ENCODE peak calls at places on chromosome 11, in seven cellular contexts. N is HCT116, P is MM.1S, B is OCI-LY7, V is neural progenitor cell, K is GM23338, Z is GM23248. I is an unnamed sample.

GRCh38 chr11:30392221-30392784 is 69.4 kb downstream of the ARL14EP start:
- DNase-seq in N (no peak), P (no peak), B (no peak), V (no peak), K (no peak), Z (no peak), I (no peak)

GRCh38 chr11:18853086-18853720 is 61.6 kb upstream of the PTPN5 start:
- DNase-seq in N (peak; percentile 21), P (peak; percentile 71), B (peak; percentile 41), V (peak; percentile 69), K (peak; percentile 87), Z (peak; percentile 36), I (peak; percentile 21)

GRCh38 chr11:108501396-108501795 is 3.2 kb upstream of the POGLUT3 start:
- DNase-seq in N (no peak), P (no peak), B (no peak), V (no peak), K (no peak), Z (peak; percentile 21), I (no peak)

GRCh38 chr11:63639195-63639832 is 25.1 kb upstream of the PLAAT3 start:
- DNase-seq in N (no peak), P (peak; percentile 44), B (peak; percentile 25), V (no peak), K (peak; percentile 35), Z (peak; percentile 74), I (no peak)

GRCh38 chr11:77046060-77046501 is 11.9 kb downstream of the B3GNT6 start:
- DNase-seq in N (peak; percentile 37), P (peak; percentile 67), B (peak; percentile 49), V (peak; percentile 76), K (peak; percentile 84), Z (peak; percentile 50), I (peak; percentile 92)

GRCh38 chr11:8717544-8717875 is 34.9 kb downstream of the RPL27A start:
- DNase-seq in N (no peak), P (no peak), B (no peak), V (no peak), K (no peak), Z (no peak), I (no peak)

GRCh38 chr11:132627981-132628380 is 904.3 kb downstream of the OPCML start:
- DNase-seq in N (no peak), P (no peak), B (no peak), V (no peak), K (no peak), Z (no peak), I (no peak)

GRCh38 chr11:6224421-6224820 is 10.0 kb downstream of the FHIP1B start:
- DNase-seq in N (no peak), P (no peak), B (no peak), V (no peak), K (no peak), Z (no peak), I (no peak)

GRCh38 chr11:23124996-23125395 is 264.7 kb upstream of the CCDC179 start:
- DNase-seq in N (no peak), P (no peak), B (no peak), V (no peak), K (no peak), Z (no peak), I (no peak)

GRCh38 chr11:86115542-86116385 is 46.9 kb upstream of the PICALM start:
- DNase-seq in N (no peak), P (no peak), B (no peak), V (no peak), K (no peak), Z (peak; percentile 60), I (no peak)

GRCh38 chr11:83220279-83220678 is 26.8 kb downstream of the ANKRD42 start:
- DNase-seq in N (no peak), P (no peak), B (no peak), V (peak; percentile 9), K (no peak), Z (no peak), I (no peak)

GRCh38 chr11:12552677-12553076 is 121.5 kb upstream of the TEAD1 start:
- DNase-seq in N (no peak), P (no peak), B (no peak), V (no peak), K (no peak), Z (peak; percentile 77), I (no peak)

GRCh38 chr11:110972640-110973039 is 260.4 kb upstream of the ARHGAP20 start:
- DNase-seq in N (no peak), P (no peak), B (no peak), V (no peak), K (no peak), Z (peak; percentile 95), I (no peak)

GRCh38 chr11:93567406-93567819 is 24.2 kb upstream of the SMCO4 start:
- DNase-seq in N (no peak), P (no peak), B (no peak), V (no peak), K (no peak), Z (peak; percentile 35), I (no peak)

GRCh38 chr11:13667795-13668101 is 720 bp upstream of the FAR1 start:
- DNase-seq in N (no peak), P (no peak), B (no peak), V (no peak), K (no peak), Z (no peak), I (no peak)

GRCh38 chr11:23954317-23954716 is 542.5 kb upstream of the LUZP2 start:
- DNase-seq in N (no peak), P (no peak), B (no peak), V (no peak), K (no peak), Z (no peak), I (no peak)

GRCh38 chr11:78660451-78660850 is 85.8 kb upstream of the NARS2 start:
- DNase-seq in N (no peak), P (no peak), B (no peak), V (no peak), K (no peak), Z (peak; percentile 49), I (no peak)

GRCh38 chr11:123430736-123431356 is 777 bp downstream of the GRAMD1B start:
- DNase-seq in N (no peak), P (no peak), B (no peak), V (peak; percentile 70), K (peak; percentile 81), Z (peak; percentile 77), I (no peak)

GRCh38 chr11:76169473-76169881 is 36.8 kb downstream of the WNT11 start:
- DNase-seq in N (no peak), P (no peak), B (no peak), V (no peak), K (no peak), Z (peak; percentile 14), I (peak; percentile 65)

GRCh38 chr11:95563859-95564258 is 225.7 kb downstream of the FAM76B start:
- DNase-seq in N (no peak), P (no peak), B (no peak), V (no peak), K (no peak), Z (peak; percentile 27), I (no peak)

GRCh38 chr11:125921042-125921441 is 16.7 kb downstream of the DDX25 start:
- DNase-seq in N (no peak), P (no peak), B (no peak), V (no peak), K (no peak), Z (no peak), I (no peak)

GRCh38 chr11:103923473-103923931 is 112.9 kb upstream of the DDI1 start:
- DNase-seq in N (peak; percentile 26), P (no peak), B (no peak), V (no peak), K (peak; percentile 7), Z (no peak), I (no peak)

GRCh38 chr11:2386591-2386990 is 9.5 kb downstream of the CD81 start:
- DNase-seq in N (no peak), P (no peak), B (peak; percentile 48), V (no peak), K (no peak), Z (no peak), I (no peak)

GRCh38 chr11:2389344-2390026 is 11.1 kb upstream of the TSSC4 start:
- DNase-seq in N (no peak), P (no peak), B (peak; percentile 86), V (no peak), K (no peak), Z (no peak), I (no peak)

GRCh38 chr11:2388431-2389024 is 11.4 kb downstream of the CD81 start:
- DNase-seq in N (no peak), P (no peak), B (no peak), V (no peak), K (no peak), Z (no peak), I (no peak)

GRCh38 chr11:2385156-2386151 is 8.3 kb downstream of the CD81 start:
- DNase-seq in N (no peak), P (peak; percentile 61), B (peak; percentile 91), V (no peak), K (no peak), Z (no peak), I (no peak)

GRCh38 chr11:2387266-2387982 is 10.3 kb downstream of the CD81 start:
- DNase-seq in N (no peak), P (peak; percentile 44), B (peak; percentile 71), V (peak; percentile 32), K (no peak), Z (peak; percentile 60), I (peak; percentile 83)
- TF ChIP-seq EZH2phosphoT487 in N (no peak), P (no peak), B (no peak), V (no peak), K (no peak), Z (no peak), I (no peak)

GRCh38 chr11:58968251-58968711 is 29.0 kb downstream of the GLYATL1 start:
- DNase-seq in N (no peak), P (no peak), B (no peak), V (peak; percentile 70), K (peak; percentile 66), Z (no peak), I (no peak)
- TF ChIP-seq EZH2phosphoT487 in N (no peak), P (no peak), B (no peak), V (no peak), K (no peak), Z (no peak), I (no peak)

DNA sequence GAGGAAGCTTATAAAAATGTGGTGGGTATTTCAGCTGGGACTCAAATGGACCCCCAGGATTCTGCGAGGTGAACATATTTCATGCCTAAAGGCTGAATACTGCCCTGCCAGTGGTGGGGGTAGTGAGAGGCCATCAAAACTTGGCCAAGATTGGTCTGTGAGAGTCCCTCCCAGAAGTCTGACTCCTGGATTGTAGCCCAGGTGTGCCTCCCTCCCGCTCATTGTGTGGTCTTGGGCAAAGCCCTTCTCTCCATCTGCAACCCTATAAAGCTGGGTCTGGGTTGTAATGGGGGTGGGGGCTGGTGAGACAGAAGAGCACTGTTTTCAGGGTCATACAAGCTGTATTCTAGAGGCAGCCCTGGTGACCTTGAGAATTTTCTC is 888 bp downstream of the HTATIP2 start:
- DNase-seq in N (no peak), P (no peak), B (no peak), V (no peak), K (no peak), Z (no peak), I (no peak)
- TF ChIP-seq EZH2phosphoT487 in N (no peak), P (no peak), B (no peak), V (no peak), K (no peak), Z (no peak), I (no peak)

DNA sequence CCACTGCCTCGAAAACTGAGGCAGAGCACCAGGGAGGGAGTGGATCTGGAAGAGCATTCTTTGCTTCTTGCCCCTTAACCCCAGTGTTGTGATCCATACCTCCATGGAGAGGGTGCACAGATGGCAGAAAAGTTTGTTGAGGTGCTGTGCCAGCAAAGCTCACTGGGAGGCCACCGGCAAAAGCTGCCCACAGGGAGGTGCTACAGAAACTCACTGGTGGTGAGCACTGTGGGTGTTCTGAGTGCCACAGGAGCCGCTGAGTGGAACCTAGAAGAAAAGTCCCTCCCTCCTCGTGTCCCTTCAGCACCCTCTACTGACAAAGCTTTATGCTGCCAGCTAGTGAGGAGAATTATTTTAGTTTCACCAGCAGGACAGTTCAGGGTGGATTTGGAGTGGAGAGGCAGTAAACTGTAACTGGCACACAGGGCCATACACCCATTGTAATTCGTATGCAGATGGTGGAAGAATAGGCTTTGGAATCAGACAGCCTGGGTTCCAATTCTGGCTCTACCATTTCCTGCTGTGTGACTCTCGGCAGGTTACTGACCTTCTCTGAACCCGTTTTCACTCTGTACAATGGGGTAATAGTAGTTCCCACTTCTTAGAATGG is 84.6 kb downstream of the SWAP70 start:
- DNase-seq in N (peak; percentile 70), P (peak; percentile 87), B (peak; percentile 88), V (peak; percentile 65), K (peak; percentile 81), Z (peak; percentile 90), I (peak; percentile 70)
- TF ChIP-seq EZH2phosphoT487 in N (no peak), P (no peak), B (no peak), V (no peak), K (no peak), Z (no peak), I (no peak)

I was measured in SK-N-SH.